ENCODE peak calls at places on chromosomes 16 and 17, in four cellular contexts. T is CD4-positive, CD25-positive, alpha-beta regulatory T cell; A is thoracic aorta; Z is mucosa of descending colon. U is an unnamed sample.
A peak's percentile ranks its signal among the peaks of the same experiment; 100 is the strongest.

GRCh38 chr16:27305342-27305741 is 8.4 kb upstream of the IL4R start:
- DNase-seq in T (no peak), A (no peak), Z (no peak), U (peak; percentile 53)

GRCh38 chr17:32523827-32524552 is 37.2 kb downstream of the CDK5R1 start:
- DNase-seq in T (peak; percentile 57), A (no peak), Z (no peak), U (no peak)

GRCh38 chr16:9039208-9039607 is 52.2 kb upstream of the HAPSTR1 start:
- DNase-seq in T (no peak), A (no peak), Z (no peak), U (peak; percentile 45)

GRCh38 chr17:41835214-41835799 is 725 bp downstream of the NT5C3B start:
- DNase-seq in T (no peak), A (no peak), Z (no peak), U (peak; percentile 27)

GRCh38 chr17:82696916-82697807 is 1.3 kb downstream of the RAB40B start:
- DNase-seq in T (peak; percentile 9), A (no peak), Z (peak; percentile 63), U (peak; percentile 44)

GRCh38 chr17:50181155-50181554 is 15.3 kb downstream of the SGCA start:
- DNase-seq in T (no peak), A (no peak), Z (no peak), U (no peak)

GRCh38 chr17:17929655-17930380 is 42.4 kb downstream of the TOM1L2 start:
- DNase-seq in T (no peak), A (no peak), Z (no peak), U (no peak)

GRCh38 chr16:89105599-89106151 is 12.0 kb downstream of the ACSF3 start:
- DNase-seq in T (no peak), A (no peak), Z (no peak), U (no peak)

GRCh38 chr16:19696312-19696711 is 21.7 kb downstream of the KNOP1 start:
- DNase-seq in T (peak; percentile 22), A (peak; percentile 29), Z (peak; percentile 86), U (peak; percentile 82)

GRCh38 chr17:7439462-7440112 is at the start of gene FGF11:
- DNase-seq in T (no peak), A (no peak), Z (peak; percentile 43), U (no peak)

GRCh38 chr17:38533706-38534497 is 71.8 kb downstream of the SRCIN1 start:
- DNase-seq in T (no peak), A (no peak), Z (no peak), U (no peak)

GRCh38 chr16:85259115-85259830 is 147.0 kb upstream of the CIBAR2 start:
- DNase-seq in T (no peak), A (no peak), Z (no peak), U (no peak)

GRCh38 chr16:84585886-84586285 is 32.0 kb downstream of the COTL1 start:
- DNase-seq in T (no peak), A (no peak), Z (no peak), U (peak; percentile 18)

GRCh38 chr17:80270104-80270503 is 9.5 kb downstream of the RNF213 start:
- DNase-seq in T (no peak), A (no peak), Z (no peak), U (no peak)

GRCh38 chr17:17906418-17907215 is 65.6 kb downstream of the TOM1L2 start:
- DNase-seq in T (no peak), A (no peak), Z (no peak), U (no peak)

GRCh38 chr17:6286239-6286638 is 148.7 kb downstream of the AIPL1 start:
- DNase-seq in T (no peak), A (no peak), Z (no peak), U (no peak)

GRCh38 chr17:40493697-40494096 is 7.7 kb downstream of the TNS4 start:
- DNase-seq in T (no peak), A (no peak), Z (no peak), U (no peak)
- H3K4me3 ChIP-seq in T (no peak overlapping the region), A (no peak overlapping the region), Z (no peak overlapping the region), U (no peak overlapping the region)

GRCh38 chr17:78154903-78155811 is 9.0 kb downstream of the C17orf99 start:
- DNase-seq in T (no peak), A (no peak), Z (no peak), U (no peak)
- H3K4me3 ChIP-seq in T (no peak overlapping the region), A (no peak overlapping the region), Z (no peak overlapping the region), U (no peak overlapping the region)

DNA sequence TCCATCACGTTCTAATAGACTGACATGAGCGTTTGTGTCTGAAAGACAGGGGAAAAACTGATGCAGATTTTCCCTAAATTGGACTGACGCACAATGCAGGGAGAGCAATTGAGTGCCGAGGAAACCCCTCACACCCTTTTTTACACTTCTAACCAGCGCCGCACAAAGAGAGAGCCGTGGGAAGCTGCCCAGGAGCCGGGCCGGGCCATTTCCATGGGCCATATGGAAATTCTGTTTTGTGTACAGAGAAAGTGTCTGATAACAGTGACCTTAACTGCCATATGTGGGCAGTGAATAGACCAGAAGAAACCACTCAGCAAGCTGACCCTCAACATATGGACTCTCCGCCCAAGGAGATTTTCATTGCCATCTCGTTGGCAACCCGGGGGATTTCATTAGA is 225.9 kb upstream of the IRX3 start:
- DNase-seq in T (no peak), A (no peak), Z (no peak), U (no peak)
- H3K4me3 ChIP-seq in T (no peak overlapping the region), A (no peak overlapping the region), Z (no peak overlapping the region), U (no peak overlapping the region)

DNA sequence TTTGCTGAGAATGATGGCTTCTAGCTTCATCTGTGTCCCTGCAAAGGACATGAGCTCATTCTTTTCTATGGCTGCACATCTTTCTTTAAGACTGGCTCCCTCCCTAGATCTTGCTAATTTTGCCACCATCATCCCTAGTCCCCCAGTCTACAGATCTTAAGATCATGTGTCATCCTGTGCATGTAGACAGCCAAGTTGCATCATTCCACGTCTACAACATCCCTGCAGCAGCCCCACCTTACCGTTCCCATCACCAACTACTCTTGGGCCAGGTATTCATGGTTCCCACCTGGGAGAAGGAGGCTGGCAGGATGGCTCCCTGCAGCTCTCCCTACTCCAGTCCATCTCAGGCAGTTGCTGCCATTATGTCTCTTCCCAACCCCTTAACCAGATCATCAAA is 12.3 kb downstream of the CPPED1 start:
- DNase-seq in T (no peak), A (no peak), Z (no peak), U (no peak)
- H3K4me3 ChIP-seq in T (no peak overlapping the region), A (no peak overlapping the region), Z (no peak overlapping the region), U (no peak overlapping the region)

U was measured in foreskin fibroblast.